ENCODE peak calls at places on chromosomes 5 and 9, in nine cellular contexts. L is tibial artery; D is CD8-positive, alpha-beta T cell; C is progenitor cell of endocrine pancreas; G is sigmoid colon; J is hepatocyte; A is fibroblast of pulmonary artery; V is astrocyte of the spinal cord; F is heart left ventricle. T is an unnamed sample.
A peak's percentile ranks its signal among the peaks of the same experiment; 100 is the strongest.

GRCh38 chr5:124036786-124037185 is 524.8 kb downstream of the CSNK1G3 start:
- DNase-seq in G (no peak), V (no peak), F (no peak), D (no peak), C (no peak), L (no peak), A (no peak), J (no peak), T (no peak)

GRCh38 chr9:92638621-92639101 is 31.3 kb downstream of the IPPK start:
- DNase-seq in J (no peak), A (no peak), V (no peak), L (no peak), D (no peak), F (no peak), G (peak; percentile 60), C (no peak), T (no peak)

GRCh38 chr5:25570067-25570583 is 925.3 kb upstream of the CDH10 start:
- DNase-seq in J (no peak), G (no peak), V (no peak), F (no peak), D (no peak), L (no peak), A (no peak), C (no peak), T (no peak)

GRCh38 chr9:99001892-99002291 is 58.2 kb downstream of the COL15A1 start:
- DNase-seq in L (no peak), C (no peak), G (no peak), A (no peak), D (no peak), F (no peak), V (no peak), J (no peak), T (no peak)

GRCh38 chr9:21711504-21711903 is 90.9 kb upstream of the MTAP start:
- DNase-seq in D (no peak), A (peak; percentile 54), G (no peak), L (no peak), F (no peak), V (no peak), J (no peak), C (no peak), T (no peak)

GRCh38 chr5:173888473-173889135 is 455 bp downstream of the CPEB4 start:
- DNase-seq in C (no peak), F (no peak), J (no peak), L (peak; percentile 72), G (peak; percentile 66), V (no peak), D (peak; percentile 17), A (peak; percentile 42), T (no peak)

GRCh38 chr9:4035809-4036208 is 264.1 kb downstream of the GLIS3 start:
- DNase-seq in D (no peak), G (no peak), J (peak; percentile 23), F (no peak), L (no peak), C (no peak), A (no peak), V (no peak), T (no peak)

GRCh38 chr9:107210775-107211174 is 72.3 kb upstream of the RAD23B start:
- DNase-seq in J (no peak), A (no peak), G (no peak), D (no peak), F (no peak), L (no peak), V (no peak), C (no peak), T (no peak)

GRCh38 chr5:1420211-1421195 is 24.7 kb downstream of the SLC6A3 start:
- DNase-seq in L (peak; percentile 35), A (no peak), F (no peak), D (no peak), J (no peak), G (peak; percentile 44), C (no peak), V (no peak), T (no peak)

GRCh38 chr5:88888291-88888690 is 5.3 kb upstream of the MEF2C start:
- DNase-seq in C (no peak), G (no peak), J (no peak), D (no peak), F (no peak), A (no peak), V (no peak), L (no peak), T (no peak)

GRCh38 chr9:35367451-35367850 is 122.5 kb upstream of the RUSC2 start:
- DNase-seq in V (peak; percentile 90), C (no peak), F (no peak), A (peak; percentile 69), L (no peak), G (no peak), J (no peak), D (no peak), T (peak; percentile 46)

GRCh38 chr9:133429641-133430161 is 7.5 kb downstream of the ADAMTS13 start:
- DNase-seq in G (no peak), L (no peak), F (peak; percentile 26), J (peak; percentile 70), D (peak; percentile 33), C (peak; percentile 64), V (no peak), A (peak; percentile 19), T (no peak)

GRCh38 chr5:149283611-149284480 is 12.2 kb downstream of the AFAP1L1 start:
- DNase-seq in D (no peak), L (no peak), F (no peak), V (no peak), C (no peak), J (no peak), A (peak; percentile 28), G (no peak), T (no peak)

GRCh38 chr5:33556330-33557328 is 115.9 kb downstream of the TARS1 start:
- DNase-seq in J (no peak), L (no peak), G (no peak), F (no peak), V (no peak), D (no peak), A (peak; percentile 23), C (no peak), T (no peak)

GRCh38 chr5:32172908-32173393 is 1.2 kb downstream of the GOLPH3 start:
- DNase-seq in V (peak; percentile 68), D (no peak), F (no peak), J (no peak), C (no peak), G (no peak), A (no peak), L (no peak), T (no peak)

GRCh38 chr5:98510111-98510510 is 263.4 kb upstream of the RGMB start:
- DNase-seq in G (no peak), D (no peak), C (no peak), V (no peak), F (no peak), L (no peak), A (peak; percentile 17), J (peak; percentile 27), T (no peak)

GRCh38 chr9:35914307-35914807 is 5.1 kb downstream of the SPAAR start:
- DNase-seq in A (peak; percentile 52), F (peak; percentile 86), G (peak; percentile 72), J (peak; percentile 81), D (no peak), V (no peak), C (peak; percentile 28), L (no peak), T (no peak)

GRCh38 chr9:6024035-6024554 is 8.7 kb upstream of the RANBP6 start:
- DNase-seq in L (no peak), F (no peak), C (no peak), D (no peak), A (no peak), J (peak; percentile 11), V (no peak), G (no peak), T (no peak)
- TF ChIP-seq CTCF in L (peak; percentile 40), F (peak; percentile 37), C (peak; percentile 62), D (peak; percentile 55), A (peak; percentile 57), J (peak; percentile 35), V (peak; percentile 62), G (peak; percentile 41), T (peak; percentile 22)

GRCh38 chr9:135615666-135616620 is 23.4 kb downstream of the GLT6D1 start:
- DNase-seq in F (no peak), C (no peak), V (no peak), A (no peak), G (no peak), L (no peak), J (no peak), D (no peak), T (no peak)
- TF ChIP-seq CTCF in F (peak; percentile 7), C (peak; percentile 32), V (no peak), A (no peak), G (no peak), L (no peak), J (no peak), D (no peak), T (no peak)

DNA sequence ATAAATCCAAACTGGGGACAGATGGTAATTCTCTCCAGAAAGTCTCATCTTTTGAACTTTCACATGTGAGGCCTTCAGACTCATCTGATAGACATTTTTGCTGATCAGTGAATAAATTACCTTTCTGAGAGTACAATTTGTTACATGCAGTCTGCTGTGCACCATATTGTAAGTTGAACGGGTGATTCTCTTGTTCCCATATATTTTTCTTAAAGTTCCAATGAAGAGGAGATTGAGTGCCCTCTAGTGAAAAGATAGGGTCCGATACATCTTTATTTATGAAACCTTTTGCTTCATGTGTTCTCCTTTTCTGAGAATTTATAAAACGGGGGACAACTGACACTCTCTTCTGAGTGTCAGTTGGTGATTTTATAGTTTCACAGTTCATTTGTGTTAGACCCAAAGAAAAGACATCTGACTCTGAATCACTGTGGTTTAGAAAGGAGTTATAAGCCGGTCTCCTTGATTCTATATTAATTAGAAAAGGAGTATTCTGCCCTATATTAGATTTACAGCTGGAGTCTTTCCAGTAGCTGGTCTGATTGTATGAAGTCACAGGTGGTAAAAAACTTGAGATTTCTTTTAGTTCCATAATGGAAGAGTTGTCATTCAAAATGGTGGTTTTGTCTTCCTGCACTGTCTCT is 30.4 kb downstream of the GNG10 start:
- DNase-seq in F (no peak), D (no peak), G (no peak), J (peak; percentile 25), C (no peak), L (no peak), V (peak; percentile 57), A (peak; percentile 68), T (no peak)
- TF ChIP-seq CTCF in F (peak; percentile 38), D (no peak), G (no peak), J (peak; percentile 57), C (peak; percentile 45), L (peak; percentile 21), V (peak; percentile 44), A (peak; percentile 51), T (no peak)

GRCh38 chr9:17528859-17529258 is 50.0 kb upstream of the SH3GL2 start:
- DNase-seq in J (no peak), V (no peak), C (no peak), A (peak; percentile 36), G (no peak), F (no peak), L (no peak), D (no peak), T (no peak)
- TF ChIP-seq CTCF in J (peak; percentile 62), V (peak; percentile 22), C (peak; percentile 60), A (peak; percentile 31), G (no peak), F (peak; percentile 43), L (no peak), D (no peak), T (no peak)

T was measured in gastrocnemius medialis.